ENCODE peak calls at places on chromosomes 13 and 19, in four cellular contexts. One of them, this sample, is unnamed.

GRCh38 chr19:18109731-18110671 is 12.4 kb downstream of the MAST3 start:
- DNase-seq in K562: peak; percentile 89
- DNase-seq in HCT116: no peak
- DNase-seq in GM12878: no peak
- DNase-seq in this sample: no peak

GRCh38 chr13:32206097-32206740 is 108.9 kb downstream of the ZAR1L start:
- DNase-seq in GM12878: no peak
- DNase-seq in HCT116: no peak
- DNase-seq in K562: no peak
- DNase-seq in this sample: no peak

GRCh38 chr19:18328340-18329034 is 5.6 kb upstream of the LSM4 start:
- DNase-seq in K562: peak; percentile 98
- DNase-seq in GM12878: peak; percentile 91
- DNase-seq in HCT116: peak; percentile 94
- DNase-seq in this sample: peak; percentile 87

GRCh38 chr19:28948531-28948930 is 264.4 kb downstream of the UQCRFS1 start:
- DNase-seq in K562: no peak
- DNase-seq in HCT116: no peak
- DNase-seq in GM12878: no peak
- DNase-seq in this sample: no peak

GRCh38 chr13:31951215-31951678 is 80.3 kb upstream of the FRY start:
- DNase-seq in K562: no peak
- DNase-seq in HCT116: no peak
- DNase-seq in GM12878: peak; percentile 89
- DNase-seq in this sample: no peak

GRCh38 chr13:63377986-63378385 is 1962.3 kb upstream of the PCDH20 start:
- DNase-seq in HCT116: no peak
- DNase-seq in GM12878: no peak
- DNase-seq in K562: no peak
- DNase-seq in this sample: no peak

GRCh38 chr13:42071667-42072419 is 23.4 kb downstream of the DGKH start:
- DNase-seq in K562: peak; percentile 12
- DNase-seq in HCT116: no peak
- DNase-seq in GM12878: no peak
- DNase-seq in this sample: no peak

GRCh38 chr13:102214956-102215355 is 186.9 kb downstream of the FGF14 start:
- DNase-seq in GM12878: no peak
- DNase-seq in K562: no peak
- DNase-seq in HCT116: no peak
- DNase-seq in this sample: no peak

GRCh38 chr19:50835785-50836542 is 2.6 kb upstream of the KLK15 start:
- DNase-seq in K562: peak; percentile 96
- DNase-seq in GM12878: peak; percentile 26
- DNase-seq in HCT116: peak; percentile 57
- DNase-seq in this sample: peak; percentile 95

GRCh38 chr13:40271931-40272775 is 394.3 kb downstream of the FOXO1 start:
- DNase-seq in HCT116: no peak
- DNase-seq in GM12878: no peak
- DNase-seq in K562: no peak
- DNase-seq in this sample: no peak

GRCh38 chr13:35826626-35827254 is 304.4 kb downstream of the DCLK1 start:
- DNase-seq in GM12878: no peak
- DNase-seq in HCT116: peak; percentile 22
- DNase-seq in K562: peak; percentile 40
- DNase-seq in this sample: no peak

GRCh38 chr13:45828253-45828968 is 23.1 kb downstream of the SIAH3 start:
- DNase-seq in HCT116: no peak
- DNase-seq in GM12878: no peak
- DNase-seq in K562: no peak
- DNase-seq in this sample: peak; percentile 37

GRCh38 chr13:95535243-95535642 is 17.3 kb upstream of the CLDN10 start:
- DNase-seq in HCT116: peak; percentile 77
- DNase-seq in K562: no peak
- DNase-seq in GM12878: no peak
- DNase-seq in this sample: no peak

GRCh38 chr13:95677564-95678386 is 836 bp downstream of the DNAJC3 start:
- DNase-seq in HCT116: no peak
- DNase-seq in GM12878: no peak
- DNase-seq in K562: no peak
- DNase-seq in this sample: no peak

GRCh38 chr13:82522872-82523271 is 1359.4 kb downstream of the SLITRK1 start:
- DNase-seq in HCT116: no peak
- DNase-seq in GM12878: no peak
- DNase-seq in K562: no peak
- DNase-seq in this sample: no peak

GRCh38 chr13:102354011-102354410 is 47.8 kb downstream of the FGF14 start:
- DNase-seq in K562: no peak
- DNase-seq in HCT116: no peak
- DNase-seq in GM12878: no peak
- DNase-seq in this sample: no peak

GRCh38 chr13:24629320-24629719 is 50.9 kb upstream of the ATP12A start:
- DNase-seq in HCT116: no peak
- DNase-seq in K562: no peak
- DNase-seq in GM12878: no peak
- DNase-seq in this sample: no peak

GRCh38 chr13:63351081-63351480 is 1935.4 kb upstream of the PCDH20 start:
- DNase-seq in K562: no peak
- DNase-seq in HCT116: no peak
- DNase-seq in GM12878: no peak
- DNase-seq in this sample: no peak

GRCh38 chr13:31807090-31807541 is 67.8 kb downstream of the RXFP2 start:
- DNase-seq in GM12878: no peak
- DNase-seq in K562: no peak
- DNase-seq in HCT116: no peak
- DNase-seq in this sample: no peak

GRCh38 chr19:55956431-55956830 is 8.8 kb downstream of the NLRP8 start:
- DNase-seq in K562: no peak
- DNase-seq in GM12878: no peak
- DNase-seq in HCT116: no peak
- DNase-seq in this sample: no peak

GRCh38 chr19:45959517-45960025 is 14.1 kb downstream of the NOVA2 start:
- DNase-seq in K562: no peak
- DNase-seq in GM12878: no peak
- DNase-seq in HCT116: no peak
- DNase-seq in this sample: no peak

GRCh38 chr19:51692065-51692915 is 840 bp upstream of the SPACA6 start:
- DNase-seq in HCT116: no peak
- DNase-seq in GM12878: no peak
- DNase-seq in K562: no peak
- DNase-seq in this sample: no peak

GRCh38 chr13:41284512-41285288 is 21.3 kb upstream of the MTRF1 start:
- DNase-seq in K562: no peak
- DNase-seq in GM12878: no peak
- DNase-seq in HCT116: peak; percentile 48
- DNase-seq in this sample: no peak

GRCh38 chr19:45291834-45292233 is 30.8 kb downstream of the CKM start:
- DNase-seq in HCT116: no peak
- DNase-seq in GM12878: no peak
- DNase-seq in K562: no peak
- DNase-seq in this sample: no peak

GRCh38 chr19:49407482-49408015 is 15.7 kb downstream of the PTH2 start:
- DNase-seq in HCT116: no peak
- DNase-seq in GM12878: no peak
- DNase-seq in K562: no peak
- DNase-seq in this sample: no peak

GRCh38 chr13:37531054-37531453 is 67.5 kb downstream of the POSTN start:
- DNase-seq in K562: no peak
- DNase-seq in HCT116: no peak
- DNase-seq in GM12878: no peak
- DNase-seq in this sample: no peak

GRCh38 chr19:35318679-35319448 is 10.1 kb upstream of the CD22 start:
- DNase-seq in GM12878: no peak
- DNase-seq in K562: peak; percentile 46
- DNase-seq in HCT116: peak; percentile 93
- DNase-seq in this sample: no peak

GRCh38 chr13:75153834-75154233 is 328.1 kb downstream of the TBC1D4 start:
- DNase-seq in GM12878: no peak
- DNase-seq in K562: no peak
- DNase-seq in HCT116: no peak
- DNase-seq in this sample: no peak

GRCh38 chr13:34506796-34507195 is 435.3 kb upstream of the NBEA start:
- DNase-seq in HCT116: no peak
- DNase-seq in GM12878: no peak
- DNase-seq in K562: no peak
- DNase-seq in this sample: no peak

DNA sequence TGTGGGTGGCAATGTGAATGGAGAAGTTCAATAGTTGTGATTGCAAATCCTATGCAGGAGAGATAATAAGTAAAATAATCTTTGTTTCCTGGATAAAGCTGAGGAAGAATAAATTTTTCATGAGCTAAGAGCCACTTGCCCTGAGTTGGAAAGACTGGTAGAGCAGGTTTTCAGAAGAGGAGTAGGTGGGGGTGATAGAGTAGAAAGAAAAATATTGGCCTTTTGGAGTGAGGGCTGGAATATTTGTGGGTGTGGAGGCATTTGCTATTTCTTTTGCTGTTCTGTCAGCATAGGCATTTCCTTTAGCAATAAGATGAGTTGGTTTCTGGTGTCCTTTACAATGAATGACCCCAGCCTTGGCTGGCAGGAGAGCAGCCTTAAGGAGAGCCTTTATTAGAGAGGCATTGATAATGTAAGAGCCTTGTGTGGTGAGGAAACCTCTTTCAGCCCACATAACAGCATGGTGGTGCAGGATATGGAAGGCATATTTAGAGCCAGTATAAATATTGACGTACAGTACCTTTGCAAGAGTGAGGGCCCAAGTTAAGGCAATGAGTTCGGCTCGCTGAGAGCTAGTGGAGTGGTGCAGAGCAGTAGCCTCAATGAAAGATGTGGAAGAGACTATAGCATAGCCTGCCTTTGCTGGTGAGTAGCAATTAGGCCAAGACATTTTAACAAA is 11.6 kb upstream of the ZNF431 start:
- DNase-seq in GM12878: no peak
- DNase-seq in K562: no peak
- DNase-seq in HCT116: no peak
- DNase-seq in this sample: no peak
- TF ChIP-seq EGR1 in GM12878: no peak
- TF ChIP-seq EGR1 in K562: no peak
- TF ChIP-seq EGR1 in HCT116: no peak
- TF ChIP-seq EGR1 in this sample: no peak

GRCh38 chr19:47848871-47849473 is 10.1 kb upstream of the TPRX2 start:
- DNase-seq in HCT116: peak; percentile 57
- DNase-seq in K562: peak; percentile 66
- DNase-seq in GM12878: no peak
- DNase-seq in this sample: peak; percentile 62
- H3K9ac ChIP-seq in HCT116: peak overlapping the region; percentile 53
- H3K9ac ChIP-seq in K562: peak overlapping the region; percentile 39
- H3K9ac ChIP-seq in GM12878: no peak overlapping the region
- H3K9ac ChIP-seq in this sample: no peak overlapping the region

GRCh38 chr19:9640956-9641355 is 19.9 kb upstream of the ZNF561 start:
- DNase-seq in HCT116: no peak
- DNase-seq in K562: no peak
- DNase-seq in GM12878: no peak
- DNase-seq in this sample: no peak

GRCh38 chr19:9641810-9642209 is 20.8 kb upstream of the ZNF561 start:
- DNase-seq in HCT116: no peak
- DNase-seq in GM12878: no peak
- DNase-seq in K562: no peak
- DNase-seq in this sample: no peak

GRCh38 chr19:9636018-9636417 is 15.0 kb upstream of the ZNF561 start:
- DNase-seq in HCT116: no peak
- DNase-seq in GM12878: no peak
- DNase-seq in K562: no peak
- DNase-seq in this sample: no peak
- TF ChIP-seq EGR1 in HCT116: no peak
- TF ChIP-seq EGR1 in GM12878: no peak
- TF ChIP-seq EGR1 in K562: no peak
- TF ChIP-seq EGR1 in this sample: no peak

GRCh38 chr19:16071072-16071691 is 5.1 kb upstream of the TPM4 start:
- DNase-seq in K562: no peak
- DNase-seq in HCT116: no peak
- DNase-seq in GM12878: no peak
- DNase-seq in this sample: no peak
- H3K9ac ChIP-seq in K562: no peak overlapping the region
- H3K9ac ChIP-seq in HCT116: peak overlapping the region; percentile 88
- H3K9ac ChIP-seq in GM12878: peak overlapping the region; percentile 2
- H3K9ac ChIP-seq in this sample: no peak overlapping the region

GRCh38 chr19:5337126-5337525 is 3.5 kb downstream of the PTPRS start:
- DNase-seq in GM12878: no peak
- DNase-seq in HCT116: no peak
- DNase-seq in K562: no peak
- DNase-seq in this sample: no peak

GRCh38 chr19:5337886-5338595 is 2.6 kb downstream of the PTPRS start:
- DNase-seq in K562: no peak
- DNase-seq in GM12878: no peak
- DNase-seq in HCT116: no peak
- DNase-seq in this sample: no peak

GRCh38 chr19:5339950-5340636 is 519 bp downstream of the PTPRS start:
- DNase-seq in HCT116: no peak
- DNase-seq in GM12878: no peak
- DNase-seq in K562: peak; percentile 80
- DNase-seq in this sample: no peak

GRCh38 chr19:5339470-5339949 is 1.1 kb downstream of the PTPRS start:
- DNase-seq in HCT116: no peak
- DNase-seq in K562: peak; percentile 69
- DNase-seq in GM12878: no peak
- DNase-seq in this sample: no peak

DNA sequence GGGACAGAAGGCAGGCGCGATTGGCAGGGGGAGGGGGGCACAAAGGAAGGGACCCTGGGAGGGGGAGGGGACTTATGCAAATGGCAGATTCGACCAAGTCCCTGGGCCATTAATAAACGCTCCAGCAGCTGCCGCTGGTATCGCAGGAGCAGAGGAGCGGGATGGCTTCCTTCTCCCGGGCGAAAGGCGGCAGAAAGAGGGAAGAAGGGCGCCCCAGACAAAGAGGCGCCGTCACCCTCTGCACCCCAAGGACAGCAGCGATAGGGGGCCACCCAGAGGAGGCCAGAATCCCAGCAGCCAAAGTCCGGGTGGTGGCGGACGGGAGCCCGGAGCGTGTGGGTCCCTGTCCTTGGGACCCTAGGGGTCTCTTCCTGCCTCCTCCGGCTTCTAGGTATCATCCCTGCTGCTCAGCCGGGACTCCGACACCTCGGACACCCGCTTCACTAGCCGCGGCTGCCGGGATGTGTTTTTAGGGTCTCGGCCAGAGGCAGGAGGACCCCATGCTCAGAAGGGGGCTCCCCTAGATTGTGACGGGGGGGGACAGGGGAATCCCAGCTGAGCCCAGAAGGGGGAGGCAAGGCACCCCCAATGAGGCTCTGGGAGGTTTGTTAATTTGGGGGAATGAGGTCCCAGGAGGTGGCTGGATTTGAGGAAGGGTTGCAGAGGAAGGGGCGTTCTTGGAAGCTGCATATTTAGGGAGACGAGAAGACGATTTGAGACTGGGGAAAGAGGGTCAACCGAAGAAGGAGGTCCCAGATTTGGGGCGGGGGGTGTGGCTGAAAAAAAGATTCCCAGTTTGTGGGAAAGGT is 1.7 kb downstream of the PTPRS start:
- DNase-seq in K562: no peak
- DNase-seq in HCT116: no peak
- DNase-seq in GM12878: no peak
- DNase-seq in this sample: peak; percentile 29
- TF ChIP-seq EGR1 in K562: no peak
- TF ChIP-seq EGR1 in HCT116: no peak
- TF ChIP-seq EGR1 in GM12878: no peak
- TF ChIP-seq EGR1 in this sample: no peak

GRCh38 chr13:49669735-49670309 is 21.5 kb downstream of the EBPL start:
- DNase-seq in K562: peak; percentile 49
- DNase-seq in GM12878: no peak
- DNase-seq in HCT116: peak; percentile 63
- DNase-seq in this sample: no peak
- H3K9ac ChIP-seq in K562: no peak overlapping the region
- H3K9ac ChIP-seq in GM12878: no peak overlapping the region
- H3K9ac ChIP-seq in HCT116: no peak overlapping the region
- H3K9ac ChIP-seq in this sample: no peak overlapping the region

GRCh38 chr13:85347251-85347650 is 452.0 kb downstream of the SLITRK6 start:
- DNase-seq in HCT116: no peak
- DNase-seq in K562: no peak
- DNase-seq in GM12878: no peak
- DNase-seq in this sample: no peak
- TF ChIP-seq EGR1 in HCT116: no peak
- TF ChIP-seq EGR1 in K562: no peak
- TF ChIP-seq EGR1 in GM12878: no peak
- TF ChIP-seq EGR1 in this sample: no peak